ENCODE peak calls at places on chromosome 4, in seven cellular contexts. Y, C, B, D, J, U and P are unnamed samples.

GRCh38 chr4:38109896-38110295 is 149.7 kb downstream of the PTTG2 start:
- DNase-seq in U (no peak), D (no peak), J (no peak), Y (no peak), C (no peak), B (no peak), P (no peak)

GRCh38 chr4:182647901-182648300 is 269.3 kb downstream of the DCTD start:
- DNase-seq in B (no peak), J (no peak), C (no peak), D (no peak), U (no peak), Y (no peak), P (no peak)

GRCh38 chr4:69239777-69240176 is 25.2 kb upstream of the UGT2B11 start:
- DNase-seq in C (no peak), D (no peak), Y (no peak), J (no peak), U (no peak), B (no peak), P (no peak)

GRCh38 chr4:113499696-113500095 is 261.8 kb downstream of the CAMK2D start:
- DNase-seq in B (no peak), C (no peak), J (no peak), U (peak), Y (no peak), D (peak), P (no peak)

GRCh38 chr4:84924439-84924838 is 42.1 kb downstream of the WDFY3 start:
- DNase-seq in B (no peak), J (no peak), C (no peak), Y (no peak), D (no peak), U (no peak), P (no peak)

GRCh38 chr4:16171831-16172230 is 54.4 kb downstream of the TAPT1 start:
- DNase-seq in J (peak), U (no peak), Y (no peak), B (no peak), C (no peak), D (no peak), P (no peak)

GRCh38 chr4:6192245-6192644 is 8.1 kb downstream of the JAKMIP1 start:
- DNase-seq in D (no peak), B (no peak), Y (no peak), U (no peak), J (no peak), C (no peak), P (no peak)

GRCh38 chr4:119646347-119647071 is 17.9 kb upstream of the PDE5A start:
- DNase-seq in Y (no peak), C (no peak), B (no peak), U (peak), D (no peak), J (peak), P (no peak)

GRCh38 chr4:87497141-87497540 is 32.0 kb downstream of the SPARCL1 start:
- DNase-seq in J (no peak), Y (no peak), B (peak), U (no peak), D (no peak), C (peak), P (peak)

GRCh38 chr4:86960557-86960959 is 25.7 kb downstream of the AFF1 start:
- DNase-seq in Y (no peak), C (no peak), D (no peak), J (no peak), B (peak), U (peak), P (no peak)

GRCh38 chr4:76216521-76216920 is 2.9 kb upstream of the SCARB2 start:
- DNase-seq in B (no peak), J (no peak), C (no peak), U (no peak), Y (no peak), D (no peak), P (no peak)

GRCh38 chr4:185513489-185514181 is 21.7 kb downstream of the PDLIM3 start:
- DNase-seq in B (no peak), U (no peak), Y (no peak), J (no peak), D (peak), C (peak), P (peak)

GRCh38 chr4:177275999-177276398 is 33.7 kb upstream of the NEIL3 start:
- DNase-seq in U (no peak), B (no peak), C (no peak), Y (no peak), D (peak), J (no peak), P (no peak)

GRCh38 chr4:173367946-173368345 is 2.8 kb upstream of the SAP30 start:
- DNase-seq in U (peak), C (no peak), Y (no peak), D (peak), B (no peak), J (no peak), P (no peak)

GRCh38 chr4:6971536-6972374 is 62.1 kb downstream of the TBC1D14 start:
- DNase-seq in B (no peak), Y (no peak), C (no peak), U (no peak), J (no peak), D (no peak), P (no peak)

GRCh38 chr4:8346838-8347605 is 77.5 kb downstream of the HTRA3 start:
- DNase-seq in D (no peak), C (no peak), U (no peak), Y (no peak), J (no peak), B (no peak), P (no peak)

GRCh38 chr4:99998062-99998880 is 48.2 kb upstream of the H2AZ1 start:
- DNase-seq in J (no peak), D (peak), C (no peak), Y (no peak), U (peak), B (peak), P (no peak)